ENCODE peak calls at places on chromosome 14, in five cellular contexts. Q, M, V, O and T are unnamed samples.

GRCh38 chr14:50501642-50502041 is 30.7 kb downstream of the MAP4K5 start:
- DNase-seq in V (no peak), M (peak; percentile 24), Q (peak; percentile 59), O (no peak), T (peak; percentile 23)

GRCh38 chr14:50001999-50002925 is 109.4 kb downstream of the ARF6 start:
- DNase-seq in O (no peak), M (no peak), V (no peak), Q (no peak), T (no peak)

GRCh38 chr14:105076296-105076804 is 11.1 kb upstream of the GPR132 start:
- DNase-seq in O (no peak), V (peak; percentile 40), Q (no peak), M (no peak), T (no peak)

GRCh38 chr14:61569783-61570182 is 125.5 kb upstream of the HIF1A start:
- DNase-seq in Q (peak; percentile 97), V (peak; percentile 74), O (no peak), M (no peak), T (no peak)

GRCh38 chr14:64983439-64984310 is 3.0 kb upstream of the FNTB start:
- DNase-seq in Q (peak; percentile 77), V (no peak), O (no peak), M (no peak), T (peak; percentile 19)

GRCh38 chr14:79318371-79318770 is 892.9 kb downstream of the DIO2 start:
- DNase-seq in O (no peak), M (no peak), V (no peak), Q (peak; percentile 15), T (no peak)

GRCh38 chr14:24852312-24853060 is 197.5 kb downstream of the STXBP6 start:
- DNase-seq in O (no peak), M (no peak), V (no peak), Q (no peak), T (no peak)

GRCh38 chr14:88380405-88380804 is 5.1 kb upstream of the SPATA7 start:
- DNase-seq in M (no peak), V (no peak), O (no peak), Q (peak; percentile 47), T (no peak)

GRCh38 chr14:22131749-22132476 is 457.1 kb downstream of the DAD1 start:
- DNase-seq in M (no peak), O (no peak), V (no peak), Q (no peak), T (no peak)

GRCh38 chr14:24693941-24694507 is 60.0 kb upstream of the GZMB start:
- DNase-seq in O (no peak), V (no peak), Q (no peak), M (no peak), T (no peak)

GRCh38 chr14:74918380-74918779 is 4.7 kb downstream of the RPS6KL1 start:
- DNase-seq in Q (no peak), M (no peak), O (no peak), V (no peak), T (no peak)

GRCh38 chr14:61527325-61528100 is 167.8 kb upstream of the HIF1A start:
- DNase-seq in V (no peak), O (no peak), M (no peak), Q (peak; percentile 89), T (no peak)

GRCh38 chr14:71780075-71780474 is 152.2 kb upstream of the RGS6 start:
- DNase-seq in Q (no peak), M (no peak), V (no peak), O (no peak), T (no peak)

GRCh38 chr14:69260246-69260978 is 454 bp downstream of the GALNT16 start:
- DNase-seq in Q (peak; percentile 19), O (peak; percentile 49), M (no peak), V (peak; percentile 50), T (no peak)

GRCh38 chr14:68774771-68775613 is 17.9 kb downstream of the ZFP36L1 start:
- DNase-seq in V (no peak), Q (no peak), M (no peak), O (no peak), T (no peak)

GRCh38 chr14:71815110-71815509 is 117.1 kb upstream of the RGS6 start:
- DNase-seq in Q (no peak), O (no peak), M (no peak), V (no peak), T (no peak)

GRCh38 chr14:86915416-86915815 is 1077.6 kb downstream of the GALC start:
- DNase-seq in V (no peak), Q (peak; percentile 69), M (no peak), O (no peak), T (no peak)

GRCh38 chr14:33997611-33998010 is 46.7 kb upstream of the EGLN3 start:
- DNase-seq in O (no peak), Q (no peak), M (no peak), V (no peak), T (no peak)

GRCh38 chr14:101368629-101369028 is 192.7 kb upstream of the DIO3 start:
- DNase-seq in Q (no peak), M (no peak), O (no peak), V (peak; percentile 4), T (no peak)

GRCh38 chr14:28242895-28243294 is 523.7 kb upstream of the FOXG1 start:
- DNase-seq in O (no peak), M (no peak), Q (no peak), V (no peak), T (no peak)

GRCh38 chr14:97638864-97639263 is 841.7 kb downstream of the VRK1 start:
- DNase-seq in M (no peak), V (no peak), O (no peak), Q (no peak), T (no peak)

GRCh38 chr14:21382095-21382494 is 1.7 kb downstream of the SUPT16H start:
- DNase-seq in Q (no peak), M (no peak), V (no peak), O (no peak), T (no peak)

GRCh38 chr14:31582286-31582691 is 21.1 kb downstream of the NUBPL start:
- DNase-seq in O (no peak), M (no peak), Q (peak; percentile 82), V (no peak), T (no peak)

GRCh38 chr14:99752486-99753121 is 40.6 kb upstream of the EML1 start:
- DNase-seq in V (peak; percentile 42), M (peak; percentile 56), O (no peak), Q (peak; percentile 54), T (no peak)

GRCh38 chr14:65927871-65928270 is 515.3 kb downstream of the FUT8 start:
- DNase-seq in V (peak; percentile 56), M (no peak), Q (no peak), O (peak; percentile 28), T (no peak)